ENCODE peak calls at places on chromosomes 4 and X, in four cellular contexts. Q is pancreas, W is fibroblast of lung, A is WERI-Rb-1. D is an unnamed sample.

GRCh38 chrX:138925330-138925729 is 213.8 kb upstream of the FGF13 start:
- DNase-seq in W (peak), A (no peak), Q (no peak), D (no peak)

GRCh38 chrX:143664302-143664701 is 28.4 kb upstream of the SLITRK4 start:
- DNase-seq in Q (no peak), W (peak), A (no peak), D (no peak)

GRCh38 chr4:7957113-7957656 is 17.5 kb upstream of the AFAP1 start:
- DNase-seq in Q (no peak), W (no peak), A (no peak), D (no peak)

GRCh38 chr4:156109943-156110925 is 156.6 kb upstream of the CTSO start:
- DNase-seq in Q (no peak), W (peak), A (peak), D (no peak)

GRCh38 chr4:119139316-119139715 is 3.7 kb downstream of the MYOZ2 start:
- DNase-seq in A (no peak), Q (no peak), W (peak), D (no peak)

GRCh38 chr4:8643986-8644385 is 51.4 kb downstream of the CPZ start:
- DNase-seq in A (no peak), Q (no peak), W (no peak), D (no peak)

GRCh38 chr4:134117785-134118184 is 83.8 kb downstream of the PABPC4L start:
- DNase-seq in Q (no peak), W (no peak), A (no peak), D (no peak)

GRCh38 chr4:42995343-42995944 is 102.9 kb downstream of the GRXCR1 start:
- DNase-seq in W (peak), A (peak), Q (no peak), D (no peak)

GRCh38 chr4:124941267-124941666 is 228.7 kb upstream of the ANKRD50 start:
- DNase-seq in A (no peak), W (peak), Q (no peak), D (no peak)

GRCh38 chr4:67261971-67262370 is 283.3 kb downstream of the CENPC start:
- DNase-seq in W (no peak), Q (no peak), A (no peak), D (no peak)

GRCh38 chr4:85496933-85497332 is 22.0 kb downstream of the ARHGAP24 start:
- DNase-seq in Q (no peak), A (no peak), W (peak), D (no peak)

GRCh38 chr4:98932539-98932938 is 3.6 kb upstream of the EIF4E start:
- DNase-seq in Q (no peak), A (no peak), W (peak), D (no peak)

GRCh38 chr4:138558886-138559285 is 316.7 kb upstream of the SLC7A11 start:
- DNase-seq in A (no peak), Q (no peak), W (no peak), D (no peak)

DNA sequence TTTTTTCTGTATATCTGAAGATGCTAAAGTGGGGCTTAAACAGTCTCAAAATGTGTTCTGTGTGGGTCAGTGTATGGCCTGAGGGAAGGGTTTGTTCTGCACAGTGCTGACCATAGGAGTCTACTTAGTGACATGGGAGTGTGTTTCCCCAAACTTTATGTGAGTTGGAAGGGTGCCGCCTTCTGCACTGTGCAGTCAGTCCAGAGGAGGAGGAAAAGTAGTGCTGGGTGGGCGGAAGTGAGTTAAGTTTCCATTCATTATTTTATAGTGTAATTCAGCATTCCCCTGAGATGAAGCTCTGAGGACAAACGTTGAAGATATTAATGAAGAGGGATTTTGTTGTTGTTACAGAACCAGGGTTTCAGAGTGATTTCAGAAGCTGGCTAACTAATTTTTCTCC is 2.9 kb downstream of the CHST7 start:
- DNase-seq in A (no peak), W (peak), Q (no peak), D (no peak)
- H3K27ac ChIP-seq in A (no peak), W (peak), Q (no peak), D (no peak)

GRCh38 chr4:24748023-24748422 is 47.4 kb upstream of the SOD3 start:
- DNase-seq in W (no peak), Q (no peak), A (no peak), D (no peak)
- H3K27ac ChIP-seq in W (no peak), Q (no peak), A (no peak), D (no peak)

GRCh38 chr4:25873632-25874129 is 10.9 kb upstream of the SEL1L3 start:
- DNase-seq in A (no peak), Q (no peak), W (no peak), D (no peak)

GRCh38 chr4:25872851-25873631 is 10.3 kb upstream of the SEL1L3 start:
- DNase-seq in Q (no peak), W (no peak), A (no peak), D (no peak)

GRCh38 chr4:25867781-25868180 is 5.0 kb upstream of the SEL1L3 start:
- DNase-seq in Q (no peak), W (no peak), A (no peak), D (no peak)

GRCh38 chr4:25865586-25865985 is 2.8 kb upstream of the SEL1L3 start:
- DNase-seq in Q (no peak), W (peak), A (no peak), D (no peak)

DNA sequence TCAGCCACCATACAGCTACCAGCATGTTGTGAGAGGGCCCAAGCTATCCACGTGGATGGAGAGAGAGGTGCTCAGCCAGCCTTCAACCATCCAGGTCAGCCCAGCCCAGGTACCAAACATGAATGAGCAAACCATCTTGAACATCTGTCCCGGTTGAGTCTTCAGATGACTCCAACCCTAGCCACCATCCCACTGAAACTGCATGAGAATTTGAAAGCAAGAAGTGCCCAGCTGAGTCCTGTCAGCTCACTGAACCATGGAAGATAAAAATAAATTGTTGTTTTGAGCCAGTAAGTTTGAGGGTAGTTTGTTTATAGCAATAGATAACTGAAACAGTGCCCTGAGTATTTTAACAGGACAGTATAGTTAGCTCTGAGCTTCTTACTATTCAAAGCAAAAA is 7.3 kb upstream of the SEL1L3 start:
- DNase-seq in A (no peak), Q (no peak), W (no peak), D (no peak)
- H3K27ac ChIP-seq in A (no peak), Q (no peak), W (no peak), D (no peak)

GRCh38 chr4:2799971-2800690 is 7.2 kb downstream of the SH3BP2 start:
- DNase-seq in A (no peak), W (no peak), Q (peak), D (peak)
- H3K27ac ChIP-seq in A (peak), W (no peak), Q (peak), D (peak)

GRCh38 chr4:147633113-147633512 is 15.9 kb downstream of the TMEM184C start:
- DNase-seq in Q (no peak), W (peak), A (no peak), D (no peak)
- H3K27ac ChIP-seq in Q (no peak), W (no peak), A (no peak), D (no peak)

DNA sequence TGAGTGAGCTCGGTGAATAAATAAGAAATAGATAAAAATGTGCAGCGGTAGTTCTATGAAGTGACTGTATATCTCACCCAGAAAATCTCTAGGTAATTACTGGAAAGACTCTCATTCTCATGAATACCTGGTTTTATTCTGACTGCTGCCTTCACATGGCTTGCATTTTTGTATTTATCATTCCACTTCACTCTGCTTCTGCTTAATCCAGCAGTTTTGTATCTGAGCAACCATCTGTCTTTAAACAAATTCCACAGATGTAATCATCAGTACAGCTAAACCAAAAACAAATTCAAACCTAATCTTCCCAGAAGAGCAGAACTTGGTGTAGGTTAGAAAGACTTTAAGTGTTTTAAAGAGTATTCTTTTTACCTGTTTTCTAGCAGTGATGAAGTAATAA is 11.2 kb upstream of the ALB start:
- DNase-seq in A (no peak), W (no peak), Q (no peak), D (no peak)
- H3K27ac ChIP-seq in A (no peak), W (no peak), Q (no peak), D (no peak)